ENCODE peak calls at places on chromosomes 3 and 15, in nine cellular contexts. D, U, S, G, L, C, X, H and N are unnamed samples. For H3K27me3, the result is how much of the 10 kb centered on the place peaks cover.

GRCh38 chr3:14405120-14405885 is 2.9 kb downstream of the SLC6A6 start:
- DNase-seq in G (peak), S (no peak), C (peak), X (no peak), U (peak), D (no peak), L (no peak), H (no peak), N (no peak)

GRCh38 chr3:133669949-133670524 is 8.3 kb upstream of the TOPBP1 start:
- DNase-seq in D (no peak), U (no peak), X (no peak), L (no peak), G (no peak), S (no peak), H (no peak), C (no peak), N (no peak)

GRCh38 chr3:10505791-10506585 is 602 bp upstream of the ATP2B2 start:
- DNase-seq in D (no peak), L (no peak), X (no peak), U (no peak), G (peak), H (no peak), S (no peak), C (peak), N (no peak)

GRCh38 chr3:12507871-12508281 is 23.6 kb downstream of the TSEN2 start:
- DNase-seq in L (no peak), C (peak), S (peak), D (peak), X (no peak), G (peak), U (peak), H (no peak), N (peak)

GRCh38 chr15:77624868-77625267 is 7.8 kb downstream of the LINGO1 start:
- DNase-seq in G (no peak), U (no peak), S (no peak), H (no peak), D (no peak), L (no peak), X (no peak), C (no peak), N (no peak)

GRCh38 chr15:51757463-51757862 is 6.1 kb downstream of the TMOD2 start:
- DNase-seq in S (no peak), X (no peak), L (no peak), G (no peak), H (no peak), C (no peak), D (no peak), U (no peak), N (no peak)

GRCh38 chr3:169581633-169582032 is 81.9 kb downstream of the MECOM start:
- DNase-seq in X (no peak), S (no peak), G (peak), C (no peak), D (no peak), H (no peak), U (peak), L (no peak), N (no peak)

GRCh38 chr15:45618813-45619212 is 16.0 kb upstream of the SQOR start:
- DNase-seq in H (no peak), C (no peak), L (no peak), D (no peak), S (no peak), X (no peak), U (no peak), G (no peak), N (no peak)

GRCh38 chr3:187291512-187292132 is at the start of gene MASP1:
- DNase-seq in D (peak), L (no peak), C (no peak), S (peak), U (peak), G (no peak), X (no peak), H (no peak), N (no peak)

GRCh38 chr3:38165722-38166387 is 518 bp downstream of the OXSR1 start:
- DNase-seq in X (no peak), U (peak), C (no peak), L (no peak), H (peak), S (peak), G (peak), D (no peak), N (no peak)

GRCh38 chr15:71044006-71044405 is 71.3 kb upstream of the THSD4 start:
- DNase-seq in X (no peak), S (no peak), C (peak), D (no peak), H (no peak), G (peak), L (no peak), U (peak), N (no peak)

GRCh38 chr3:10008588-10009344 is 17.5 kb upstream of the FANCD2 start:
- DNase-seq in G (peak), S (peak), X (peak), U (peak), L (peak), C (peak), D (peak), H (peak), N (peak)

GRCh38 chr3:186882881-186883685 is 40.6 kb downstream of the ADIPOQ start:
- DNase-seq in S (no peak), L (no peak), C (peak), U (peak), G (peak), H (no peak), D (no peak), X (no peak), N (no peak)

GRCh38 chr3:55704521-55704920 is 217.4 kb upstream of the WNT5A start:
- DNase-seq in L (no peak), G (peak), H (no peak), X (no peak), C (no peak), U (peak), S (no peak), D (no peak), N (no peak)

GRCh38 chr3:146903927-146904326 is 298.8 kb upstream of the PLSCR5 start:
- DNase-seq in H (peak), L (no peak), D (no peak), G (no peak), X (no peak), C (no peak), S (no peak), U (no peak), N (no peak)

GRCh38 chr15:101637549-101638318 is 14.4 kb downstream of the TM2D3 start:
- DNase-seq in D (no peak), S (no peak), C (no peak), G (no peak), H (no peak), L (no peak), U (peak), X (no peak), N (no peak)

GRCh38 chr3:125585595-125586223 is 9.6 kb downstream of the OSBPL11 start:
- DNase-seq in U (peak), G (peak), L (no peak), X (no peak), S (peak), C (peak), D (peak), H (no peak), N (no peak)

GRCh38 chr3:127288921-127289645 is 1.2 kb upstream of the PRR20G start:
- DNase-seq in G (no peak), L (no peak), H (no peak), C (no peak), S (peak), X (no peak), D (no peak), U (no peak), N (no peak)

GRCh38 chr3:149620291-149621020 is 37.4 kb downstream of the WWTR1 start:
- DNase-seq in C (peak), X (no peak), U (peak), H (no peak), G (peak), S (no peak), L (no peak), D (no peak), N (no peak)

GRCh38 chr3:110344897-110345767 is 726.5 kb upstream of the NECTIN3 start:
- DNase-seq in C (peak), S (no peak), L (no peak), G (no peak), U (peak), D (no peak), X (no peak), H (no peak), N (no peak)

GRCh38 chr15:39429898-39430357 is 151.0 kb upstream of the THBS1 start:
- DNase-seq in H (no peak), U (peak), S (no peak), G (peak), X (no peak), C (peak), L (peak), D (no peak), N (no peak)

GRCh38 chr3:134974621-134975020 is 179.6 kb downstream of the EPHB1 start:
- DNase-seq in S (no peak), C (no peak), X (no peak), D (no peak), L (no peak), H (no peak), U (no peak), G (no peak), N (no peak)

GRCh38 chr3:127888564-127889107 is 26.4 kb upstream of the KBTBD12 start:
- DNase-seq in L (no peak), C (no peak), X (no peak), G (no peak), U (peak), D (peak), H (no peak), S (no peak), N (no peak)

GRCh38 chr3:51705276-51706020 is 1.4 kb upstream of the GRM2 start:
- DNase-seq in H (no peak), G (no peak), S (peak), D (no peak), L (no peak), C (no peak), U (no peak), X (peak), N (no peak)

GRCh38 chr3:194654443-194654842 is 17.5 kb downstream of the LSG1 start:
- DNase-seq in D (no peak), L (peak), G (no peak), H (no peak), S (no peak), X (no peak), U (no peak), C (no peak), N (no peak)

GRCh38 chr3:197692641-197693040 is 44.1 kb downstream of the RUBCN start:
- DNase-seq in L (no peak), G (peak), X (no peak), C (peak), U (no peak), S (no peak), H (no peak), D (no peak), N (peak)

GRCh38 chr15:41933771-41934170 is 38.6 kb downstream of the EHD4 start:
- DNase-seq in G (no peak), H (no peak), L (no peak), S (no peak), X (no peak), C (no peak), D (no peak), U (no peak), N (peak)

GRCh38 chr3:142279965-142280590 is 54.7 kb upstream of the GK5 start:
- DNase-seq in S (peak), U (peak), H (peak), G (peak), X (no peak), D (no peak), C (peak), L (peak), N (peak)

GRCh38 chr3:129975332-129976090 is 991 bp downstream of the TRH start:
- DNase-seq in U (no peak), D (peak), G (peak), S (peak), X (peak), C (no peak), H (no peak), L (no peak), N (no peak)
- H3K27me3 ChIP-seq in U (half or more), D (under half), G (half or more), S (half or more), X (under half), C (half or more), H (half or more), L (under half), N (under half)

GRCh38 chr3:49199244-49199899 is 28.0 kb downstream of the KLHDC8B start:
- DNase-seq in C (peak), D (peak), H (peak), G (peak), X (peak), U (peak), S (peak), L (no peak), N (peak)

GRCh38 chr3:49205154-49205788 is 33.9 kb downstream of the KLHDC8B start:
- DNase-seq in U (no peak), C (no peak), D (no peak), H (no peak), S (no peak), G (no peak), L (no peak), X (no peak), N (no peak)

GRCh38 chr3:49198161-49198560 is 26.8 kb downstream of the KLHDC8B start:
- DNase-seq in U (peak), L (no peak), G (no peak), H (no peak), D (no peak), C (no peak), S (no peak), X (no peak), N (no peak)

GRCh38 chr3:49198611-49199230 is 27.3 kb downstream of the KLHDC8B start:
- DNase-seq in U (no peak), X (no peak), S (no peak), H (no peak), L (no peak), D (no peak), C (no peak), G (no peak), N (no peak)

GRCh38 chr3:49199900-49200281 is 28.5 kb downstream of the KLHDC8B start:
- DNase-seq in H (no peak), C (peak), S (no peak), X (no peak), L (no peak), G (no peak), D (no peak), U (no peak), N (no peak)
- H3K4me3 ChIP-seq in H (peak), C (no peak), S (no peak), X (peak), L (no peak), G (peak), D (peak), U (no peak), N (peak)

DNA sequence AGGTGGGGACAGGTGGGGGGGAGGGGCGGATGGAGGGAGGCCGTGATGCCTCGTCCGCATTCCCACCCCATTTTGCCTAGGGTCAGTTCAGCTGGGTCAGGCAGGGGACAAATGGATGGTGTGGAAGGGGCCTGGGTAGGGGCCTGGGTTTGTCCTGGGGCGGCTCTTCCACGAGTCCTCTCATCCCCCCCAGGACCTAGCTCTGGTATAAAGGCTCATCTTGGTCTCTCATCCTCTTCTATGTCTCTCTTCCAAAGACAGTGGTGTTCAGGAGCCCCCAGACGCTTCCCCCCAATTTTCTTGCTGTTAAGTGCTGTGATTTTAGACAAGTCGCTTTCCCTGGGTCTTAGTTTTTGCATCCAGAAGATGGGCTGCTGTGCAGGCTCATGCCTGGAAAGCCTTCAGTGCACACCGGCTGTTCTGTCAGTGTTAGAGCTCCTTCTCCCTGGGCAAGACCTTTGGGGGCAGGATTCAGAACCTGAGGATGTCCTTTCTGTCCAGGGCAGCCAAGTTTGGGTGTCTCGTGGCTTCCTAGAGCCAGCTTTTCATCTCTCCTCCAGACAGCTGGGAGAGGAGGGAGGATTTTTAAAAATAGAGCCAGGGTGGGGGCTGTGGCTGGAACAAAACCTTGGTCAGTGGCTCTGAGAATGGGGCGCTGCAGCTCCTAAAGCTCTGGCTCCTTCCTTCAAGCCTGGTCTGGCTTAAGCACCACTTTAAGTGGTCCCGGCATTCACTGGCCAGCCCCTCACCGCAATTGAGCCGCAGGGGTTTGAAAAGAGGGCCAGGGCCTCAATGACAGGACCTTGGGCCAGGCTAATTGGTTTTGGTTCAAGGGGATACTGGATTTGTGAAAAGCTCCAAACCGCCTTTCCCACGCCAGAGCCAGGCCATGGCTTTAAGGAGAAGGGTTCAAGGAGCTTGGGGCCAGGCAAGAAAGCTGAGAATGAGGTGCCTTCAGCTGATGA is 37.7 kb upstream of the POLG start:
- DNase-seq in L (no peak), S (no peak), X (no peak), H (no peak), G (no peak), U (no peak), C (no peak), D (no peak), N (no peak)
- H3K27me3 ChIP-seq in L (under half), S (half or more), X (half or more), H (half or more), G (half or more), U (half or more), C (half or more), D (under half), N (under half)

GRCh38 chr3:29695201-29695904 is 414.5 kb downstream of the RBMS3 start:
- DNase-seq in S (no peak), U (peak), L (no peak), D (no peak), C (peak), G (peak), X (no peak), H (no peak), N (no peak)
- H3K4me3 ChIP-seq in S (no peak), U (no peak), L (no peak), D (no peak), C (no peak), G (peak), X (no peak), H (no peak), N (no peak)

GRCh38 chr15:82640672-82641071 is 6.5 kb downstream of the CPEB1 start:
- DNase-seq in H (no peak), S (no peak), X (no peak), D (no peak), L (no peak), G (no peak), C (no peak), U (no peak), N (no peak)
- H3K27me3 ChIP-seq in H (under half), S (under half), X (under half), D (under half), L (under half), G (under half), C (half or more), U (under half), N (under half)

GRCh38 chr3:23809294-23809693 is 3.5 kb downstream of the UBE2E1 start:
- DNase-seq in C (no peak), D (no peak), G (no peak), U (no peak), X (no peak), H (no peak), L (no peak), S (no peak), N (no peak)
- H3K4me3 ChIP-seq in C (peak), D (peak), G (no peak), U (peak), X (no peak), H (no peak), L (peak), S (peak), N (no peak)

GRCh38 chr3:63593779-63594178 is 58.7 kb upstream of the SNTN start:
- DNase-seq in G (no peak), D (no peak), C (no peak), S (no peak), U (no peak), L (no peak), X (no peak), H (no peak), N (no peak)

GRCh38 chr3:63585927-63586326 is 66.5 kb upstream of the SNTN start:
- DNase-seq in C (no peak), X (no peak), L (no peak), S (no peak), U (no peak), D (no peak), H (no peak), G (no peak), N (no peak)

GRCh38 chr3:63582943-63583500 is 69.5 kb upstream of the SNTN start:
- DNase-seq in D (no peak), L (no peak), S (no peak), C (no peak), G (no peak), U (no peak), H (no peak), X (no peak), N (no peak)

GRCh38 chr3:63588897-63589296 is 63.6 kb upstream of the SNTN start:
- DNase-seq in S (no peak), H (no peak), C (no peak), X (no peak), L (no peak), U (no peak), G (no peak), D (no peak), N (no peak)
- H3K27me3 ChIP-seq in S (under half), H (under half), C (under half), X (under half), L (under half), U (under half), G (under half), D (under half), N (under half)

GRCh38 chr3:152307829-152308474 is 39.2 kb downstream of the MBNL1 start:
- DNase-seq in L (no peak), G (no peak), U (peak), C (no peak), S (peak), H (no peak), X (no peak), D (no peak), N (no peak)
- H3K4me3 ChIP-seq in L (no peak), G (no peak), U (no peak), C (no peak), S (no peak), H (no peak), X (no peak), D (peak), N (no peak)

GRCh38 chr15:26872206-26872605 is 5.3 kb downstream of the GABRA5 start:
- DNase-seq in L (no peak), U (no peak), X (no peak), D (no peak), G (no peak), C (no peak), H (no peak), S (peak), N (no peak)
- H3K27me3 ChIP-seq in L (under half), U (under half), X (under half), D (under half), G (under half), C (under half), H (half or more), S (under half), N (under half)